ENCODE peak calls at places on chromosome 1, in five cellular contexts. One of them, this sample, is unnamed. For H3K9me3 and H3K27me3, the result is how much of the 10 kb centered on the place peaks cover.

GRCh38 chr1:63779872-63780271 is 6.1 kb downstream of the ROR1 start:
- DNase-seq in HepG2: no peak
- DNase-seq in right cardiac atrium: no peak
- DNase-seq in spleen: no peak
- DNase-seq in neural progenitor cell: no peak
- DNase-seq in this sample: no peak

GRCh38 chr1:229753764-229754553 is 127.9 kb downstream of the URB2 start:
- DNase-seq in HepG2: no peak
- DNase-seq in neural progenitor cell: no peak
- DNase-seq in right cardiac atrium: no peak
- DNase-seq in spleen: no peak
- DNase-seq in this sample: no peak

GRCh38 chr1:20491178-20491577 is 5.2 kb upstream of the CAMK2N1 start:
- DNase-seq in neural progenitor cell: no peak
- DNase-seq in right cardiac atrium: no peak
- DNase-seq in HepG2: no peak
- DNase-seq in spleen: no peak
- DNase-seq in this sample: no peak

GRCh38 chr1:210757677-210758076 is 376.3 kb downstream of the KCNH1 start:
- DNase-seq in spleen: no peak
- DNase-seq in neural progenitor cell: no peak
- DNase-seq in HepG2: no peak
- DNase-seq in right cardiac atrium: no peak
- DNase-seq in this sample: no peak

GRCh38 chr1:162113419-162113818 is 43.9 kb downstream of the NOS1AP start:
- DNase-seq in HepG2: no peak
- DNase-seq in neural progenitor cell: no peak
- DNase-seq in spleen: no peak
- DNase-seq in right cardiac atrium: no peak
- DNase-seq in this sample: no peak

GRCh38 chr1:75502776-75503175 is 108.1 kb downstream of the SLC44A5 start:
- DNase-seq in right cardiac atrium: no peak
- DNase-seq in HepG2: no peak
- DNase-seq in neural progenitor cell: no peak
- DNase-seq in spleen: no peak
- DNase-seq in this sample: no peak

GRCh38 chr1:210531475-210532222 is 202.9 kb downstream of the HHAT start:
- DNase-seq in HepG2: no peak
- DNase-seq in spleen: no peak
- DNase-seq in neural progenitor cell: no peak
- DNase-seq in right cardiac atrium: no peak
- DNase-seq in this sample: no peak

GRCh38 chr1:194908643-194909042 is 1699.6 kb downstream of the KCNT2 start:
- DNase-seq in right cardiac atrium: no peak
- DNase-seq in HepG2: no peak
- DNase-seq in spleen: no peak
- DNase-seq in neural progenitor cell: no peak
- DNase-seq in this sample: no peak

GRCh38 chr1:37797750-37798345 is 4.2 kb downstream of the MANEAL start:
- DNase-seq in spleen: no peak
- DNase-seq in neural progenitor cell: no peak
- DNase-seq in HepG2: no peak
- DNase-seq in right cardiac atrium: no peak
- DNase-seq in this sample: no peak

GRCh38 chr1:13694886-13695684 is 4.9 kb upstream of the PRDM2 start:
- DNase-seq in right cardiac atrium: no peak
- DNase-seq in spleen: no peak
- DNase-seq in HepG2: no peak
- DNase-seq in neural progenitor cell: no peak
- DNase-seq in this sample: no peak

GRCh38 chr1:14539953-14540563 is 58.4 kb upstream of the KAZN start:
- DNase-seq in right cardiac atrium: no peak
- DNase-seq in HepG2: no peak
- DNase-seq in neural progenitor cell: no peak
- DNase-seq in spleen: no peak
- DNase-seq in this sample: no peak

GRCh38 chr1:162343472-162343871 is 33.2 kb downstream of the SPATA46 start:
- DNase-seq in spleen: no peak
- DNase-seq in HepG2: no peak
- DNase-seq in neural progenitor cell: no peak
- DNase-seq in right cardiac atrium: no peak
- DNase-seq in this sample: no peak

GRCh38 chr1:71621785-71622184 is 541.0 kb upstream of the ZRANB2 start:
- DNase-seq in spleen: no peak
- DNase-seq in right cardiac atrium: no peak
- DNase-seq in HepG2: no peak
- DNase-seq in neural progenitor cell: no peak
- DNase-seq in this sample: no peak

GRCh38 chr1:10431065-10431730 is 965 bp downstream of the CENPS start:
- DNase-seq in neural progenitor cell: peak
- DNase-seq in right cardiac atrium: no peak
- DNase-seq in HepG2: no peak
- DNase-seq in spleen: no peak
- DNase-seq in this sample: no peak

GRCh38 chr1:164914208-164914607 is 355.2 kb downstream of the PBX1 start:
- DNase-seq in right cardiac atrium: no peak
- DNase-seq in spleen: no peak
- DNase-seq in HepG2: no peak
- DNase-seq in neural progenitor cell: no peak
- DNase-seq in this sample: no peak

GRCh38 chr1:117143856-117144255 is 22.3 kb upstream of the TRIM45 start:
- DNase-seq in right cardiac atrium: no peak
- DNase-seq in HepG2: no peak
- DNase-seq in spleen: no peak
- DNase-seq in neural progenitor cell: no peak
- DNase-seq in this sample: no peak

GRCh38 chr1:224852901-224853568 is 76.4 kb upstream of the DNAH14 start:
- DNase-seq in neural progenitor cell: peak
- DNase-seq in HepG2: peak
- DNase-seq in spleen: no peak
- DNase-seq in right cardiac atrium: no peak
- DNase-seq in this sample: no peak

GRCh38 chr1:81876901-81877750 is 76.4 kb downstream of the ADGRL2 start:
- DNase-seq in neural progenitor cell: no peak
- DNase-seq in HepG2: no peak
- DNase-seq in spleen: no peak
- DNase-seq in right cardiac atrium: no peak
- DNase-seq in this sample: no peak

GRCh38 chr1:162910161-162910560 is 49.2 kb upstream of the CCDC190 start:
- DNase-seq in HepG2: no peak
- DNase-seq in neural progenitor cell: no peak
- DNase-seq in spleen: no peak
- DNase-seq in right cardiac atrium: no peak
- DNase-seq in this sample: no peak

GRCh38 chr1:201019321-201019977 is 4.1 kb downstream of the KIF21B start:
- DNase-seq in right cardiac atrium: peak
- DNase-seq in HepG2: peak
- DNase-seq in spleen: peak
- DNase-seq in neural progenitor cell: no peak
- DNase-seq in this sample: peak

GRCh38 chr1:116424863-116425262 is 51.8 kb downstream of the ATP1A1 start:
- DNase-seq in right cardiac atrium: no peak
- DNase-seq in neural progenitor cell: no peak
- DNase-seq in spleen: no peak
- DNase-seq in HepG2: no peak
- DNase-seq in this sample: no peak

GRCh38 chr1:1959840-1960479 is 40.9 kb upstream of the TMEM52 start:
- DNase-seq in spleen: peak
- DNase-seq in neural progenitor cell: peak
- DNase-seq in HepG2: peak
- DNase-seq in right cardiac atrium: peak
- DNase-seq in this sample: peak

GRCh38 chr1:14915356-14916054 is 238.0 kb upstream of the TMEM51 start:
- DNase-seq in spleen: no peak
- DNase-seq in right cardiac atrium: peak
- DNase-seq in HepG2: peak
- DNase-seq in neural progenitor cell: peak
- DNase-seq in this sample: no peak

GRCh38 chr1:48105167-48105566 is 108.0 kb upstream of the TRABD2B start:
- DNase-seq in right cardiac atrium: no peak
- DNase-seq in HepG2: no peak
- DNase-seq in neural progenitor cell: peak
- DNase-seq in spleen: no peak
- DNase-seq in this sample: no peak

GRCh38 chr1:225113265-225113664 is 183.8 kb downstream of the DNAH14 start:
- DNase-seq in neural progenitor cell: no peak
- DNase-seq in spleen: no peak
- DNase-seq in HepG2: no peak
- DNase-seq in right cardiac atrium: no peak
- DNase-seq in this sample: no peak

GRCh38 chr1:248752119-248752931 is 3.2 kb downstream of the LYPD8 start:
- DNase-seq in spleen: no peak
- DNase-seq in HepG2: peak
- DNase-seq in right cardiac atrium: no peak
- DNase-seq in neural progenitor cell: peak
- DNase-seq in this sample: no peak

GRCh38 chr1:220511183-220511582 is 16.8 kb upstream of the MARK1 start:
- DNase-seq in right cardiac atrium: no peak
- DNase-seq in neural progenitor cell: no peak
- DNase-seq in HepG2: no peak
- DNase-seq in spleen: no peak
- DNase-seq in this sample: no peak

GRCh38 chr1:170296642-170297041 is 150.9 kb downstream of the NTMT2 start:
- DNase-seq in right cardiac atrium: no peak
- DNase-seq in HepG2: no peak
- DNase-seq in neural progenitor cell: no peak
- DNase-seq in spleen: no peak
- DNase-seq in this sample: no peak

GRCh38 chr1:32954183-32954582 is 10.4 kb downstream of the RNF19B start:
- DNase-seq in spleen: no peak
- DNase-seq in neural progenitor cell: no peak
- DNase-seq in right cardiac atrium: no peak
- DNase-seq in HepG2: no peak
- DNase-seq in this sample: no peak

GRCh38 chr1:52432807-52433206 is 28.4 kb downstream of the PRPF38A start:
- DNase-seq in spleen: no peak
- DNase-seq in HepG2: no peak
- DNase-seq in neural progenitor cell: no peak
- DNase-seq in right cardiac atrium: no peak
- DNase-seq in this sample: no peak

GRCh38 chr1:108043712-108044111 is 78.7 kb upstream of the VAV3 start:
- DNase-seq in HepG2: no peak
- DNase-seq in right cardiac atrium: no peak
- DNase-seq in spleen: no peak
- DNase-seq in neural progenitor cell: no peak
- DNase-seq in this sample: no peak

GRCh38 chr1:41138549-41138948 is 103.6 kb downstream of the SCMH1 start:
- DNase-seq in HepG2: no peak
- DNase-seq in spleen: no peak
- DNase-seq in right cardiac atrium: no peak
- DNase-seq in neural progenitor cell: no peak
- DNase-seq in this sample: no peak
- H3K9me3 ChIP-seq in HepG2: under half
- H3K9me3 ChIP-seq in spleen: under half
- H3K9me3 ChIP-seq in right cardiac atrium: under half
- H3K9me3 ChIP-seq in neural progenitor cell: under half
- H3K9me3 ChIP-seq in this sample: under half

GRCh38 chr1:54981466-54981865 is 1.0 kb downstream of the TMEM61 start:
- DNase-seq in HepG2: no peak
- DNase-seq in neural progenitor cell: no peak
- DNase-seq in spleen: no peak
- DNase-seq in right cardiac atrium: no peak
- DNase-seq in this sample: no peak
- H3K27me3 ChIP-seq in HepG2: under half
- H3K27me3 ChIP-seq in neural progenitor cell: half or more
- H3K27me3 ChIP-seq in spleen: under half
- H3K27me3 ChIP-seq in right cardiac atrium: under half
- H3K27me3 ChIP-seq in this sample: under half

GRCh38 chr1:152410599-152410998 is 3.5 kb downstream of the CRNN start:
- DNase-seq in spleen: no peak
- DNase-seq in neural progenitor cell: no peak
- DNase-seq in HepG2: no peak
- DNase-seq in right cardiac atrium: no peak
- DNase-seq in this sample: no peak

GRCh38 chr1:152410028-152410427 is 4.0 kb downstream of the CRNN start:
- DNase-seq in right cardiac atrium: no peak
- DNase-seq in neural progenitor cell: no peak
- DNase-seq in HepG2: no peak
- DNase-seq in spleen: no peak
- DNase-seq in this sample: no peak

GRCh38 chr1:152411846-152412245 is 2.2 kb downstream of the CRNN start:
- DNase-seq in neural progenitor cell: no peak
- DNase-seq in HepG2: no peak
- DNase-seq in spleen: no peak
- DNase-seq in right cardiac atrium: no peak
- DNase-seq in this sample: no peak

GRCh38 chr1:152408664-152409063 is 5.4 kb downstream of the CRNN start:
- DNase-seq in HepG2: no peak
- DNase-seq in spleen: no peak
- DNase-seq in right cardiac atrium: no peak
- DNase-seq in neural progenitor cell: no peak
- DNase-seq in this sample: no peak

GRCh38 chr1:152411144-152411543 is 2.9 kb downstream of the CRNN start:
- DNase-seq in neural progenitor cell: no peak
- DNase-seq in right cardiac atrium: no peak
- DNase-seq in spleen: no peak
- DNase-seq in HepG2: no peak
- DNase-seq in this sample: no peak
- H3K9me3 ChIP-seq in neural progenitor cell: under half
- H3K9me3 ChIP-seq in right cardiac atrium: under half
- H3K9me3 ChIP-seq in spleen: under half
- H3K9me3 ChIP-seq in HepG2: under half
- H3K9me3 ChIP-seq in this sample: under half

GRCh38 chr1:180261524-180262160 is 31.6 kb downstream of the LHX4 start:
- DNase-seq in spleen: peak
- DNase-seq in right cardiac atrium: no peak
- DNase-seq in neural progenitor cell: no peak
- DNase-seq in HepG2: no peak
- DNase-seq in this sample: no peak

GRCh38 chr1:180259431-180260338 is 29.6 kb downstream of the LHX4 start:
- DNase-seq in spleen: peak
- DNase-seq in neural progenitor cell: no peak
- DNase-seq in HepG2: no peak
- DNase-seq in right cardiac atrium: peak
- DNase-seq in this sample: no peak

GRCh38 chr1:180262628-180263488 is 32.8 kb downstream of the LHX4 start:
- DNase-seq in right cardiac atrium: no peak
- DNase-seq in neural progenitor cell: no peak
- DNase-seq in spleen: peak
- DNase-seq in HepG2: no peak
- DNase-seq in this sample: no peak

GRCh38 chr1:180260541-180260940 is 30.5 kb downstream of the LHX4 start:
- DNase-seq in HepG2: no peak
- DNase-seq in spleen: peak
- DNase-seq in right cardiac atrium: no peak
- DNase-seq in neural progenitor cell: no peak
- DNase-seq in this sample: no peak

DNA sequence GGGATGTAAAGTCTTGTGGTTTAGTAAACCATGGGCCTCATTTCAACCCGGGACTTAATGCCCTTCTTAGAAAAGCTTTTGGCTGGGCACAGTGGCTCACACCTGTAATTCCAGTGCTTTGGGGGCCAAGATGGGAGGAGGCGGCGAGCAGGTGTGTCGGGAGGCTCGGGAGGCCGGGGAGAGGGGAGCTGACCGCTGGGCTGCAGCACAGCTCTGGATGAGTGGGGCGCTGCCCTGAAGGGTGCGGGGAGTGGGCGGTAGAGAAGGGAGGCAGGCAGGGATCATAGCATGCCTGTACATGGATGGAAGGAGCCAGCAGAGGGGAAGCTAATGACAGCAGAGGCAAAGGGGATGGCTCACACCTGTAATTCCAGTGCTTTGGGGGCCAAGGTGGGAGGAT is 31.0 kb downstream of the LHX4 start:
- DNase-seq in spleen: peak
- DNase-seq in neural progenitor cell: no peak
- DNase-seq in HepG2: no peak
- DNase-seq in right cardiac atrium: no peak
- DNase-seq in this sample: no peak
- H3K27me3 ChIP-seq in spleen: under half
- H3K27me3 ChIP-seq in neural progenitor cell: under half
- H3K27me3 ChIP-seq in HepG2: under half
- H3K27me3 ChIP-seq in right cardiac atrium: under half
- H3K27me3 ChIP-seq in this sample: under half